ENCODE peak calls at places on chromosomes 6 and 20, in six cellular contexts. A, Z, R, L, V and W are unnamed samples.

GRCh38 chr20:32547753-32548034 is 37.4 kb downstream of the NOL4L start:
- DNase-seq in A (no peak), Z (no peak), R (no peak), L (no peak), V (no peak), W (no peak)

GRCh38 chr6:159169557-159170332 is 545 bp downstream of the FNDC1 start:
- DNase-seq in A (no peak), Z (peak; percentile 76), R (no peak), L (no peak), V (no peak), W (peak; percentile 75)

GRCh38 chr6:137134483-137134882 is 39.0 kb downstream of the IL22RA2 start:
- DNase-seq in A (no peak), Z (no peak), R (no peak), L (no peak), V (no peak), W (no peak)

GRCh38 chr6:17505767-17506280 is 94.3 kb upstream of the FAM8A1 start:
- DNase-seq in A (no peak), Z (no peak), R (no peak), L (no peak), V (no peak), W (no peak)

GRCh38 chr6:7086488-7086887 is 21.3 kb upstream of the RREB1 start:
- DNase-seq in A (peak; percentile 37), Z (no peak), R (peak; percentile 37), L (peak; percentile 1), V (no peak), W (no peak)

GRCh38 chr20:10954137-10954840 is 280.5 kb upstream of the JAG1 start:
- DNase-seq in A (no peak), Z (no peak), R (peak; percentile 32), L (no peak), V (no peak), W (no peak)

GRCh38 chr6:148776321-148776966 is 29.6 kb downstream of the UST start:
- DNase-seq in A (no peak), Z (no peak), R (no peak), L (no peak), V (no peak), W (no peak)

GRCh38 chr6:152094992-152095592 is 287.6 kb downstream of the ESR1 start:
- DNase-seq in A (peak; percentile 86), Z (peak; percentile 90), R (peak; percentile 47), L (no peak), V (no peak), W (no peak)

GRCh38 chr6:1745814-1746213 is 136.1 kb downstream of the FOXC1 start:
- DNase-seq in A (no peak), Z (no peak), R (no peak), L (no peak), V (no peak), W (no peak)

GRCh38 chr6:109055771-109056235 is 38.8 kb downstream of the SESN1 start:
- DNase-seq in A (no peak), Z (no peak), R (no peak), L (no peak), V (no peak), W (no peak)

GRCh38 chr6:133248241-133249001 is 7.3 kb downstream of the EYA4 start:
- DNase-seq in A (no peak), Z (no peak), R (no peak), L (no peak), V (no peak), W (no peak)

GRCh38 chr6:32192608-32193039 is at the start of gene GPSM3:
- DNase-seq in A (no peak), Z (no peak), R (peak; percentile 54), L (peak; percentile 37), V (no peak), W (no peak)

GRCh38 chr6:14791525-14791924 is 454.3 kb upstream of the JARID2 start:
- DNase-seq in A (no peak), Z (no peak), R (no peak), L (no peak), V (no peak), W (no peak)

GRCh38 chr20:60427516-60427915 is 469.3 kb downstream of the CDH26 start:
- DNase-seq in A (no peak), Z (no peak), R (no peak), L (no peak), V (no peak), W (no peak)
- H3K4me1 ChIP-seq in A (no peaks in the 10 kb centered on the region), Z (no peaks in the 10 kb centered on the region), R (no peaks in the 10 kb centered on the region), L (no peaks in the 10 kb centered on the region), V (no peaks in the 10 kb centered on the region), W (no peaks in the 10 kb centered on the region)

GRCh38 chr6:139597087-139597763 is 222.8 kb upstream of the CITED2 start:
- DNase-seq in A (no peak), Z (no peak), R (no peak), L (no peak), V (no peak), W (peak; percentile 39)

GRCh38 chr6:139600313-139600712 is 225.9 kb upstream of the CITED2 start:
- DNase-seq in A (no peak), Z (no peak), R (no peak), L (no peak), V (no peak), W (no peak)

GRCh38 chr6:139600919-139601470 is 226.5 kb upstream of the CITED2 start:
- DNase-seq in A (no peak), Z (no peak), R (no peak), L (no peak), V (no peak), W (no peak)

GRCh38 chr6:139595183-139595582 is 220.7 kb upstream of the CITED2 start:
- DNase-seq in A (no peak), Z (no peak), R (no peak), L (no peak), V (no peak), W (no peak)

GRCh38 chr6:139597781-139598368 is 223.4 kb upstream of the CITED2 start:
- DNase-seq in A (peak; percentile 82), Z (peak; percentile 90), R (peak; percentile 80), L (no peak), V (no peak), W (peak; percentile 25)
- H3K4me1 ChIP-seq in A (peaks cover 41% of the 10 kb centered on the region), Z (peaks cover 35% of the 10 kb centered on the region), R (peaks cover 15% of the 10 kb centered on the region), L (no peaks in the 10 kb centered on the region), V (peaks cover 29% of the 10 kb centered on the region), W (peaks cover 61% of the 10 kb centered on the region)

DNA sequence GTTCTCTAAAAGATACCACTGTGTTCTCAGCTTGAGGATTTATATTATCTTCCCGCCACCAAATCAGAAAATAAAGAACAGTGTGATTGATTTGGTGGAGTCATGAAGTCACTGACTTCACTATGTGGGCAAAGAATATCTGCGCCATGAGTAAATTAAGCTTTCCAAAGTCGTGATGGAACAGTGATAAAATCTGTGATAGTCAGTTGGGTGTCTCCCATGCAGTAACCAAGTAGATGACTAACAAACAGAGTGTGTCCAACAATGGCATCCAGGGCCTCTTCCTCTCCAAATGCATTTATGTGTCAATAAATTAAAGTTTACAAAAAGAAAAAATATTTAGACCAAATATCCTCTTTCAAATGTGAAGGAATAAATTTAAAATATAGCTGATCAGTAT is 87.0 kb upstream of the DST start:
- DNase-seq in A (no peak), Z (no peak), R (no peak), L (no peak), V (no peak), W (no peak)
- H3K4me1 ChIP-seq in A (peaks cover 15% of the 10 kb centered on the region), Z (peaks cover 66% of the 10 kb centered on the region), R (peaks cover 51% of the 10 kb centered on the region), L (no peaks in the 10 kb centered on the region), V (peaks cover 8% of the 10 kb centered on the region), W (peaks cover 39% of the 10 kb centered on the region)

GRCh38 chr6:156978948-156979347 is 201.8 kb downstream of the ARID1B start:
- DNase-seq in A (no peak), Z (no peak), R (no peak), L (no peak), V (no peak), W (no peak)
- H3K4me1 ChIP-seq in A (peaks cover 54% of the 10 kb centered on the region), Z (no peaks in the 10 kb centered on the region), R (peaks cover 10% of the 10 kb centered on the region), L (peaks cover 1% of the 10 kb centered on the region), V (peaks cover 43% of the 10 kb centered on the region), W (peaks cover 39% of the 10 kb centered on the region)

DNA sequence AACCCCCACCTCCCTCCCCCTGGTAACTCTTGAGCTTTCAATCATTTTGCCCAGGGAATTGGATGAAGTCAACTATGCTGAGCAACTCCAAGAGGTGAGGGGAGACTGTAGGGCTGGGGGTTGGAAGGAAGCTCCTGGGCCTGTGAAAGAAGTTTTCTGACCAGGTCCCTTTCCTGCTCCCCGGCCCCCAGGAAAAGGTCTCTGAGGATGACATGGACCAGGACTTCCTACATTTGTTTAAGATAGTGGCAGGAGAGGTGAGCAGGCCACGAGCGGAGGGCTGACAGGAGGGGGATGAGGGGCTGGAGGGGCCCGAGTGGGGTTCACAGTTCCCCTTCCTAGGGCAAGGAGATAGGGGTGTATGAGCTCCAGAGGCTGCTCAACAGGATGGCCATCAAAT is 21.8 kb downstream of the CAPN11 start:
- DNase-seq in A (no peak), Z (no peak), R (no peak), L (no peak), V (no peak), W (no peak)
- H3K4me1 ChIP-seq in A (peaks cover 15% of the 10 kb centered on the region), Z (no peaks in the 10 kb centered on the region), R (no peaks in the 10 kb centered on the region), L (peaks cover 6% of the 10 kb centered on the region), V (peaks cover 38% of the 10 kb centered on the region), W (peaks cover 2% of the 10 kb centered on the region)

GRCh38 chr6:136036601-136037000 is 185.1 kb downstream of the PDE7B start:
- DNase-seq in A (no peak), Z (no peak), R (no peak), L (no peak), V (no peak), W (no peak)
- H3K4me1 ChIP-seq in A (peaks cover 6% of the 10 kb centered on the region), Z (peaks cover 27% of the 10 kb centered on the region), R (peaks cover 13% of the 10 kb centered on the region), L (no peaks in the 10 kb centered on the region), V (peaks cover 21% of the 10 kb centered on the region), W (peaks cover 12% of the 10 kb centered on the region)

GRCh38 chr6:41727705-41728072 is 7.7 kb downstream of the TFEB start:
- DNase-seq in A (no peak), Z (no peak), R (no peak), L (no peak), V (no peak), W (no peak)

GRCh38 chr6:41728954-41729353 is 6.5 kb downstream of the TFEB start:
- DNase-seq in A (no peak), Z (no peak), R (no peak), L (no peak), V (no peak), W (no peak)

GRCh38 chr6:41730531-41731436 is 4.6 kb downstream of the TFEB start:
- DNase-seq in A (no peak), Z (no peak), R (no peak), L (no peak), V (no peak), W (no peak)

GRCh38 chr6:41728073-41728936 is 7.1 kb downstream of the TFEB start:
- DNase-seq in A (no peak), Z (peak; percentile 63), R (peak; percentile 59), L (no peak), V (no peak), W (no peak)

DNA sequence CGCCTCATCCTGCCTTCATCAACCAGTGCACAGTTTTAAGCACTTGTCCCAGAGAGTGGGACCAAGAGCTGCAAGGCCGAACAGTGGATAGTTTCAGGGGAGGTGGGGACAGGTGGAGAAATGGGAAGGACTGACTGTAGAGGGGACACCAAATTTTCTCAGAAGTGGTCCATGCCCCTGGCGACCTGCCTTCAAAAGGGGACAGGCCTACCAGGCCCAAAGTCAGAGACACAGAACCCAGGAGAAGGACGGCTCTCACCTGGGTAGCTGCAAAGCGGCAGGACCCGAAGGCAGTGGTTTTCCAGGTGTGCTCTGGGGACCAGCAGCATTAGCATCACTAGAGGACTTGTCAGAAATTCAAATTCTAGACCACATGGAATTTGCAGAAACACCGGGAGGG is 5.8 kb downstream of the TFEB start:
- DNase-seq in A (no peak), Z (no peak), R (no peak), L (no peak), V (no peak), W (no peak)
- H3K4me1 ChIP-seq in A (peaks cover 66% of the 10 kb centered on the region), Z (peaks cover 44% of the 10 kb centered on the region), R (peaks cover 32% of the 10 kb centered on the region), L (peaks cover 33% of the 10 kb centered on the region), V (peaks cover 74% of the 10 kb centered on the region), W (peaks cover 16% of the 10 kb centered on the region)

GRCh38 chr20:63699466-63700198 is 3.2 kb downstream of the TNFRSF6B start:
- DNase-seq in A (no peak), Z (no peak), R (no peak), L (no peak), V (peak; percentile 75), W (no peak)
- H3K4me1 ChIP-seq in A (peaks cover 43% of the 10 kb centered on the region), Z (peaks cover 10% of the 10 kb centered on the region), R (peaks cover 30% of the 10 kb centered on the region), L (peaks cover 36% of the 10 kb centered on the region), V (peaks cover 55% of the 10 kb centered on the region), W (peaks cover 10% of the 10 kb centered on the region)